ENCODE peak calls at places on chromosomes 16 and 17, in four cellular contexts. One of them, this sample, is unnamed.
A peak's percentile ranks its signal among the peaks of the same experiment; 100 is the strongest.

GRCh38 chr17:21089933-21090888 is 36.6 kb upstream of the DHRS7B start:
- DNase-seq in cardiac muscle cell: no peak
- DNase-seq in GM13976: peak; percentile 51
- DNase-seq in GM04503: no peak
- DNase-seq in this sample: no peak

GRCh38 chr17:42334667-42335066 is 46.4 kb downstream of the STAT5A start:
- DNase-seq in GM04503: no peak
- DNase-seq in GM13976: no peak
- DNase-seq in cardiac muscle cell: no peak
- DNase-seq in this sample: no peak

GRCh38 chr16:4689864-4690704 is 3.3 kb upstream of the NUDT16L1 start:
- DNase-seq in GM04503: no peak
- DNase-seq in GM13976: no peak
- DNase-seq in cardiac muscle cell: no peak
- DNase-seq in this sample: no peak

GRCh38 chr17:17061516-17061915 is 19.3 kb downstream of the MPRIP start:
- DNase-seq in GM13976: no peak
- DNase-seq in cardiac muscle cell: no peak
- DNase-seq in GM04503: no peak
- DNase-seq in this sample: no peak

GRCh38 chr17:69450857-69451410 is 36.4 kb downstream of the MAP2K6 start:
- DNase-seq in cardiac muscle cell: no peak
- DNase-seq in GM13976: no peak
- DNase-seq in GM04503: no peak
- DNase-seq in this sample: no peak

GRCh38 chr17:11388061-11388460 is 147.0 kb downstream of the SHISA6 start:
- DNase-seq in GM04503: no peak
- DNase-seq in GM13976: no peak
- DNase-seq in cardiac muscle cell: peak; percentile 76
- DNase-seq in this sample: no peak

GRCh38 chr16:88352261-88353200 is 30.2 kb upstream of the ZNF469 start:
- DNase-seq in GM13976: no peak
- DNase-seq in cardiac muscle cell: no peak
- DNase-seq in GM04503: no peak
- DNase-seq in this sample: no peak

GRCh38 chr17:83196973-83197880 is 117.8 kb downstream of the METRNL start:
- DNase-seq in GM04503: peak; percentile 51
- DNase-seq in GM13976: no peak
- DNase-seq in cardiac muscle cell: no peak
- DNase-seq in this sample: no peak

GRCh38 chr17:27430882-27431491 is 25.3 kb upstream of the KSR1 start:
- DNase-seq in GM04503: no peak
- DNase-seq in GM13976: no peak
- DNase-seq in cardiac muscle cell: peak; percentile 46
- DNase-seq in this sample: peak; percentile 38

GRCh38 chr17:42329025-42329976 is 41.0 kb downstream of the STAT5A start:
- DNase-seq in GM04503: peak; percentile 60
- DNase-seq in GM13976: no peak
- DNase-seq in cardiac muscle cell: no peak
- DNase-seq in this sample: no peak

GRCh38 chr17:78341559-78342437 is 18.1 kb downstream of the SOCS3 start:
- DNase-seq in GM13976: peak; percentile 60
- DNase-seq in GM04503: no peak
- DNase-seq in cardiac muscle cell: peak; percentile 78
- DNase-seq in this sample: peak; percentile 71

GRCh38 chr16:67966549-67967182 is 1.8 kb downstream of the SLC12A4 start:
- DNase-seq in GM13976: no peak
- DNase-seq in GM04503: peak; percentile 57
- DNase-seq in cardiac muscle cell: no peak
- DNase-seq in this sample: no peak

GRCh38 chr16:67163164-67163902 is 1.2 kb upstream of the HSF4 start:
- DNase-seq in GM13976: no peak
- DNase-seq in GM04503: no peak
- DNase-seq in cardiac muscle cell: peak; percentile 58
- DNase-seq in this sample: no peak

GRCh38 chr16:68644303-68644702 is 807 bp upstream of the CDH3 start:
- DNase-seq in cardiac muscle cell: peak; percentile 31
- DNase-seq in GM13976: no peak
- DNase-seq in GM04503: no peak
- DNase-seq in this sample: no peak

GRCh38 chr17:12180644-12181261 is 160.1 kb downstream of the MAP2K4 start:
- DNase-seq in GM13976: peak; percentile 55
- DNase-seq in GM04503: peak; percentile 7
- DNase-seq in cardiac muscle cell: peak; percentile 83
- DNase-seq in this sample: no peak

GRCh38 chr16:10678655-10679054 is 16.1 kb downstream of the TEKT5 start:
- DNase-seq in GM04503: no peak
- DNase-seq in cardiac muscle cell: no peak
- DNase-seq in GM13976: no peak
- DNase-seq in this sample: no peak

GRCh38 chr16:1348926-1349325 is 2.8 kb downstream of the TSR3 start:
- DNase-seq in GM13976: no peak
- DNase-seq in cardiac muscle cell: no peak
- DNase-seq in GM04503: no peak
- DNase-seq in this sample: no peak

GRCh38 chr16:2808181-2808580 is 8.9 kb upstream of the PRSS21 start:
- DNase-seq in cardiac muscle cell: no peak
- DNase-seq in GM13976: no peak
- DNase-seq in GM04503: no peak
- DNase-seq in this sample: no peak

This sample was measured in HuH-7.5.